ENCODE peak calls at places on chromosomes 7 and 10, in ten cellular contexts. K, I, F, N, J, H, D, X, E and Z are unnamed samples.

GRCh38 chr7:38863609-38864291 is 45.2 kb downstream of the VPS41 start:
- DNase-seq in K (no peak), I (no peak), F (no peak), N (no peak), J (peak), H (no peak), D (no peak), X (no peak), E (no peak), Z (no peak)

GRCh38 chr7:41984888-41985287 is 252.1 kb downstream of the GLI3 start:
- DNase-seq in K (no peak), I (no peak), F (no peak), N (peak), J (no peak), H (no peak), D (peak), X (no peak), E (no peak), Z (no peak)

GRCh38 chr7:148566736-148567135 is 23.8 kb upstream of the C7orf33 start:
- DNase-seq in K (no peak), I (no peak), F (no peak), N (no peak), J (no peak), H (no peak), D (no peak), X (no peak), E (no peak), Z (no peak)

GRCh38 chr7:2508327-2509231 is 11.0 kb upstream of the LFNG start:
- DNase-seq in K (no peak), I (peak), F (peak), N (peak), J (no peak), H (peak), D (peak), X (no peak), E (peak), Z (peak)

GRCh38 chr7:93016085-93016471 is 101.7 kb downstream of the SAMD9 start:
- DNase-seq in K (no peak), I (peak), F (no peak), N (no peak), J (no peak), H (no peak), D (peak), X (no peak), E (no peak), Z (no peak)

GRCh38 chr10:71059059-71059818 is 153.1 kb upstream of the UNC5B start:
- DNase-seq in K (no peak), I (no peak), F (peak), N (no peak), J (no peak), H (no peak), D (no peak), X (no peak), E (no peak), Z (no peak)

GRCh38 chr7:27952393-27953290 is 212.7 kb downstream of the TAX1BP1 start:
- DNase-seq in K (no peak), I (no peak), F (no peak), N (no peak), J (no peak), H (no peak), D (peak), X (no peak), E (no peak), Z (peak)

GRCh38 chr7:159211540-159212182 is 67.0 kb upstream of the VIPR2 start:
- DNase-seq in K (peak), I (no peak), F (no peak), N (no peak), J (peak), H (no peak), D (no peak), X (peak), E (no peak), Z (no peak)

DNA sequence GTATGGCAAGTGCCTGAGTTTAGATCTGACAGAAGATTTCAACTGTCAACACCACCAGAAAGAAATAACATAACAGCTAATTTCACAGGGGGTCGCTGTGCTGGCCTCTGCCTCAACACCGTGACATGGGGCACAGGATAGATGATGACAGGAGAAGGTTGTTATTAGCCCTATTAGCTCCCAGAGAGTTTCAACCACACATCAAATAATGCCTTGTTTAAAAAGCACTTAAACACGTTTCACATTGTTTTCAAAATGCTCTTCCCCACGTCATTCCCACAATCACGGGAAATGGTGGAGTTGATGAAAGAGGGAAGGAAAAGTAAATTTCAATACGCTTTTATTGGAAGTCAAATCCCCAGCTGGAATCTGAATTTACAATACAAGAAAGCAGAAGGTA is 184.7 kb downstream of the MAGI2 start:
- DNase-seq in K (no peak), I (no peak), F (no peak), N (no peak), J (no peak), H (no peak), D (no peak), X (no peak), E (no peak), Z (no peak)
- TF ChIP-seq CTCF in K (no peak), I (no peak), F (no peak), N (no peak), J (no peak), H (no peak), D (no peak), X (no peak), E (no peak), Z (no peak)

GRCh38 chr10:88212069-88212468 is 348.6 kb downstream of the PTEN start:
- DNase-seq in K (no peak), I (no peak), F (no peak), N (no peak), J (no peak), H (no peak), D (no peak), X (no peak), E (no peak), Z (no peak)

GRCh38 chr10:88211230-88211629 is 347.8 kb downstream of the PTEN start:
- DNase-seq in K (no peak), I (no peak), F (no peak), N (no peak), J (no peak), H (no peak), D (no peak), X (no peak), E (no peak), Z (no peak)

GRCh38 chr10:88209231-88209630 is 345.8 kb downstream of the PTEN start:
- DNase-seq in K (no peak), I (no peak), F (no peak), N (no peak), J (no peak), H (no peak), D (no peak), X (no peak), E (no peak), Z (no peak)

GRCh38 chr10:88207121-88207546 is 343.7 kb downstream of the PTEN start:
- DNase-seq in K (no peak), I (no peak), F (no peak), N (no peak), J (no peak), H (no peak), D (no peak), X (no peak), E (no peak), Z (no peak)

DNA sequence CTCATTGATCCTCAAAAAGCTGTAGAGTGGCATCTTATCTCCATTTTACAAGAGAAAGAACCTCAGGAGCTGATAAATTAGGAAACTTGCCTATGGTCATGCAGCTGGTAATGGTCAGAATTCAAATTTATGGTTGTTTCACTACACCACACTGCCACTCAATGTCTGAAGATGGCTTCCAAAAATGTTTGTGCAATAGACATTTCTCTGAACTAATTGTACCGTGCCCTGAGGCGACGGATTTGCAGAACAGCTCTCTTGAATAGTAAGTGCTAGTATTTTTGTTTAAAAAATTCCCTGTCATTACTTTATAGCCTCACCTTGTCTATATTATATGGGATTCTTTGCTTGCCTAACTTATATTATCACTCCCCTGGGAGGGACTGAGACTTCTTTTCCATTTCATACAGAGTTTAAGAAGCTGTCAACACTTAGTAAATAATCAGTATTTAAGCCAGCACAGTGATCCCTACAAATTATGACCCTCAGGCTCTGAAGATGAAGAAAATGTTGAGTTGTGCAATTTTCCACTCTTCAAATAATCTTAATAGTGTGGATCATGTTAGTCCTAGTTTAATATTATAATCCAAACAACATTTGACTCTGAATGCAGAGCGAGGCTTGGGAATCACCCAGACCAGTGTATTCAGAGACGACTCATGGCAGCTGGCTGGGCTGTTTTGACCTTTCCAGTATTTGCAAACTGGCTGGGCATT is 346.6 kb downstream of the PTEN start:
- DNase-seq in K (no peak), I (no peak), F (peak), N (peak), J (no peak), H (no peak), D (peak), X (no peak), E (no peak), Z (peak)
- H3K4me3 ChIP-seq in K (no peak), I (no peak), F (no peak), N (no peak), J (no peak), H (no peak), D (no peak), X (no peak), E (no peak), Z (no peak)

GRCh38 chr10:118543714-118544400 is 51.6 kb downstream of the PRLHR start:
- DNase-seq in K (peak), I (peak), F (no peak), N (peak), J (peak), H (peak), D (peak), X (no peak), E (no peak), Z (no peak)
- TF ChIP-seq CTCF in K (peak), I (peak), F (peak), N (peak), J (peak), H (peak), D (peak), X (peak), E (peak), Z (peak)

GRCh38 chr10:31647861-31648260 is 280.8 kb downstream of the ARHGAP12 start:
- DNase-seq in K (no peak), I (no peak), F (no peak), N (no peak), J (no peak), H (no peak), D (peak), X (no peak), E (no peak), Z (no peak)

GRCh38 chr10:31648966-31649365 is 279.7 kb downstream of the ARHGAP12 start:
- DNase-seq in K (no peak), I (no peak), F (no peak), N (no peak), J (no peak), H (no peak), D (no peak), X (no peak), E (no peak), Z (no peak)

GRCh38 chr10:31656820-31657470 is 271.7 kb downstream of the ARHGAP12 start:
- DNase-seq in K (no peak), I (no peak), F (no peak), N (peak), J (no peak), H (no peak), D (no peak), X (no peak), E (no peak), Z (no peak)

GRCh38 chr10:31650010-31650409 is 278.6 kb downstream of the ARHGAP12 start:
- DNase-seq in K (peak), I (peak), F (peak), N (peak), J (peak), H (no peak), D (peak), X (peak), E (no peak), Z (peak)

DNA sequence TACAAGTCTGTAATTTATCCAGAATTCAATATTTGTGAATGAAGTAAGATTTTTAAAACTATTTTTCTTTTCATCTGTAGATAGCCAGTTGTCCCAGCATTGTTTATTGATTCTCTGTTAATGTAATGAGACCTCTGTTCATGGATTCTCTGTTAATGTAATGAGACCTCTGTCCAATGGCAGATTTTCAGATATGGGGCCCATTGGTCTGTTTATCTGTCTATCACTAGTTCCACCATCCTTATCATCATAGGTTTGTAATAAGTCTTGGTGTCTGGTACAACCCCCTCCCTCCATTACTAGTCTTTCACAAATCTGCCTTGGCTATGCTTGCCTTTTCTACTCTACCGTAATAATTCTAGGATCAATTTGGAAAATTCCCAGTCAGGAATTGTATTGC is 276.6 kb downstream of the ARHGAP12 start:
- DNase-seq in K (no peak), I (no peak), F (no peak), N (no peak), J (no peak), H (no peak), D (no peak), X (no peak), E (no peak), Z (no peak)
- H3K4me3 ChIP-seq in K (no peak), I (no peak), F (no peak), N (no peak), J (no peak), H (no peak), D (no peak), X (no peak), E (no peak), Z (no peak)

GRCh38 chr10:114087655-114088054 is 44.0 kb downstream of the ADRB1 start:
- DNase-seq in K (no peak), I (no peak), F (no peak), N (no peak), J (no peak), H (no peak), D (no peak), X (no peak), E (no peak), Z (no peak)
- TF ChIP-seq CTCF in K (no peak), I (no peak), F (no peak), N (peak), J (no peak), H (no peak), D (no peak), X (no peak), E (no peak), Z (no peak)

DNA sequence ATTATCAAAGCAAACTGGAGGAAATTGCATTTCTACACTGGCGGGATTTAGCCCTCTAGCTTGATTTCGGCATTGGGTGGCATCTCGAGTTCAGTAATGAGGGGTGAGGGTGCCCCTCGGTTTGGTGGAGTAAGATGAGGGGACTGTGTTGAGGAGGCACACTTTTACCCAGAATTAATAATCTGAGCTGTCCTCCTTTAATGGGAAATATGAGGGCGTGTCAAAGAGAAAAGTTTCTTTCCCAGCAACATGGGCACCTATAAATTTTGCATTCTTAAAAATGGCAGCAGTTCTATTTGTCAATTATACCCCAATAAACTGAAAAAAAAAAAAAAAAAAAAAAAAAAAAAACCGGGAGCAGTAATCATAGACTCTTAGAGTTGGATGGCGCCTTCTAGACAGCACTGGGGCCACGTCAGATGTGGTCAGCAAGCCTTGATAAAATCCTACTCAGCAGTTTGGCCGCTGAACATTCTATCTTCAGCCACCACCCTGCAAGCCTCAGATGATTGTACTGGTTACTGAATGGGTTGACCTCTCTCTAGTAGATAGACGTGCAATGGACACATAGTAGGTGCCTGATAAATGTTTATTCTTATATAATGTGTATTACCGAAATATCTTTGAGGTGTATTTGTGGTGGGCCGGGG is 931 bp downstream of the PAPSS2 start:
- DNase-seq in K (peak), I (peak), F (peak), N (peak), J (peak), H (no peak), D (peak), X (no peak), E (no peak), Z (no peak)
- H3K4me3 ChIP-seq in K (peak), I (peak), F (peak), N (peak), J (peak), H (peak), D (peak), X (peak), E (peak), Z (peak)

GRCh38 chr10:11898372-11899066 is 75.4 kb downstream of the PROSER2 start:
- DNase-seq in K (no peak), I (no peak), F (no peak), N (no peak), J (peak), H (no peak), D (peak), X (no peak), E (no peak), Z (no peak)

GRCh38 chr10:11898033-11898371 is 74.8 kb downstream of the PROSER2 start:
- DNase-seq in K (no peak), I (no peak), F (no peak), N (no peak), J (no peak), H (no peak), D (no peak), X (no peak), E (no peak), Z (no peak)

GRCh38 chr10:11895598-11895997 is 72.4 kb downstream of the PROSER2 start:
- DNase-seq in K (no peak), I (no peak), F (no peak), N (no peak), J (no peak), H (no peak), D (no peak), X (no peak), E (no peak), Z (no peak)

GRCh38 chr10:11895108-11895466 is 71.9 kb downstream of the PROSER2 start:
- DNase-seq in K (no peak), I (no peak), F (no peak), N (no peak), J (no peak), H (no peak), D (no peak), X (no peak), E (no peak), Z (no peak)

DNA sequence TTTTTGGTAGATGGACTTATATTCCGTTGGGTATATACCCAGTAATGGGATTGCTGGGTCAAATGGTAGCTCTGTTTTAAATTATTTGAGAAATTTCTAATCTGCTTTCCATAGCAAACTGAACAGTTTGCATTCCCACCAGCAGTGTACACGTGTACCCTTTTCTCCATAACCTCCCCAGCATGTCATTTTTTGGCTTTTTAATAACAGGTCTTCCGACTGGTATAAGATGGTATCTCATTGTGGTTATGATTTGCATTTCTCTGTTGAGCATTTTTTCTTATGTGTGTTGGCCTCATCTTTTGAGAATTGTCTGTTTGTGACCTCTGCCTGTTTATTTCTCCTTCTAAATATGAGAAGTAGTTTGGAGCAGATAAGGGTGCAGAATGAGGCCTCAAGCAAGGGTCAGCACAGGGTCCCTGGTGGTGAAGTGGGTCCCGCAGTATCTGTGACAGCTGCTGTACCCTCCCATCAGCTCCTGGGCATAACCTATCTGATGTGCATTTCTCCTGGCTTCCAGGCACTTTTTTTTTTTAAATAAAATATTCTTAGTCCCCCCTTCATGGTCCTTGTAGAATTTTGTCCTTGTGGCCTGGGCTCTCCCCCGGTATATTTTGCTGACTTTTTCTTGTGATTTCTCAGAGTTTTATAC is 73.5 kb downstream of the PROSER2 start:
- DNase-seq in K (no peak), I (no peak), F (no peak), N (no peak), J (no peak), H (no peak), D (no peak), X (peak), E (no peak), Z (no peak)
- TF ChIP-seq CTCF in K (no peak), I (no peak), F (no peak), N (no peak), J (no peak), H (no peak), D (no peak), X (no peak), E (no peak), Z (no peak)